ENCODE peak calls at places on chromosomes 2 and 18, in nine cellular contexts. V is H1; I is OCI-LY7; M is adrenal gland; Z is CD8-positive, alpha-beta T cell; E is prostate gland; A is heart left ventricle; P is body of pancreas; H is brain microvascular endothelial cell. J is an unnamed sample.

GRCh38 chr2:224009605-224010330 is 29.3 kb downstream of the SERPINE2 start:
- DNase-seq in V (no peak), I (no peak), M (no peak), Z (no peak), E (no peak), A (no peak), P (no peak), H (no peak), J (no peak)

GRCh38 chr18:2948038-2948437 is 64.9 kb downstream of the LPIN2 start:
- DNase-seq in V (no peak), I (no peak), M (no peak), Z (no peak), E (peak), A (peak), P (peak), H (peak), J (no peak)

GRCh38 chr18:9422816-9423519 is 52.3 kb upstream of the RALBP1 start:
- DNase-seq in V (no peak), I (no peak), M (no peak), Z (no peak), E (no peak), A (no peak), P (no peak), H (no peak), J (peak)

GRCh38 chr2:100856732-100857131 is 36.8 kb downstream of the NPAS2 start:
- DNase-seq in V (no peak), I (no peak), M (no peak), Z (no peak), E (no peak), A (no peak), P (no peak), H (no peak), J (no peak)

GRCh38 chr2:241620419-241620769 is 16.6 kb downstream of the THAP4 start:
- DNase-seq in V (no peak), I (no peak), M (no peak), Z (no peak), E (no peak), A (peak), P (no peak), H (peak), J (no peak)

GRCh38 chr18:36440614-36441013 is 143.1 kb downstream of the FHOD3 start:
- DNase-seq in V (no peak), I (no peak), M (peak), Z (no peak), E (no peak), A (no peak), P (no peak), H (peak), J (no peak)

GRCh38 chr2:189658281-189658680 is 3.0 kb upstream of the ASNSD1 start:
- DNase-seq in V (no peak), I (peak), M (no peak), Z (no peak), E (no peak), A (no peak), P (no peak), H (no peak), J (no peak)

GRCh38 chr2:12965540-12966269 is 249.0 kb downstream of the TRIB2 start:
- DNase-seq in V (no peak), I (no peak), M (no peak), Z (no peak), E (no peak), A (no peak), P (no peak), H (peak), J (no peak)

GRCh38 chr18:62329676-62330454 is 4.8 kb downstream of the TNFRSF11A start:
- DNase-seq in V (peak), I (no peak), M (peak), Z (no peak), E (peak), A (peak), P (peak), H (peak), J (no peak)

GRCh38 chr2:127640082-127641072 is 5.6 kb upstream of the GPR17 start:
- DNase-seq in V (peak), I (peak), M (no peak), Z (no peak), E (no peak), A (no peak), P (no peak), H (no peak), J (no peak)

GRCh38 chr2:238274152-238274865 is 14.1 kb downstream of the PER2 start:
- DNase-seq in V (no peak), I (no peak), M (no peak), Z (no peak), E (no peak), A (no peak), P (no peak), H (no peak), J (no peak)

GRCh38 chr2:142315353-142315752 is 184.5 kb upstream of the LRP1B start:
- DNase-seq in V (no peak), I (no peak), M (no peak), Z (no peak), E (no peak), A (no peak), P (no peak), H (no peak), J (no peak)

GRCh38 chr2:224438726-224439125 is 36.8 kb upstream of the FAM124B start:
- DNase-seq in V (no peak), I (no peak), M (no peak), Z (no peak), E (no peak), A (no peak), P (no peak), H (no peak), J (no peak)

GRCh38 chr2:136081582-136082210 is 36.3 kb downstream of the CXCR4 start:
- DNase-seq in V (no peak), I (no peak), M (no peak), Z (no peak), E (no peak), A (no peak), P (no peak), H (no peak), J (no peak)

GRCh38 chr2:2134037-2134436 is 197.0 kb downstream of the MYT1L start:
- DNase-seq in V (no peak), I (no peak), M (no peak), Z (no peak), E (no peak), A (no peak), P (no peak), H (no peak), J (no peak)

GRCh38 chr2:104938226-104938941 is 84.5 kb downstream of the POU3F3 start:
- DNase-seq in V (no peak), I (peak), M (no peak), Z (no peak), E (no peak), A (no peak), P (no peak), H (no peak), J (no peak)

GRCh38 chr2:96869824-96870630 is at the start of gene SEMA4C:
- DNase-seq in V (peak), I (no peak), M (peak), Z (peak), E (peak), A (peak), P (peak), H (no peak), J (peak)

GRCh38 chr18:44342167-44342566 is 338.5 kb upstream of the SETBP1 start:
- DNase-seq in V (no peak), I (no peak), M (no peak), Z (no peak), E (no peak), A (no peak), P (no peak), H (peak), J (no peak)

GRCh38 chr2:9002637-9003365 is 683 bp downstream of the MBOAT2 start:
- DNase-seq in V (peak), I (no peak), M (no peak), Z (peak), E (no peak), A (no peak), P (no peak), H (no peak), J (no peak)

GRCh38 chr2:234146087-234146826 is 95.8 kb downstream of the SPP2 start:
- DNase-seq in V (no peak), I (no peak), M (peak), Z (no peak), E (no peak), A (no peak), P (peak), H (peak), J (no peak)

GRCh38 chr2:58992062-58992736 is 751.1 kb upstream of the FANCL start:
- DNase-seq in V (no peak), I (no peak), M (no peak), Z (no peak), E (no peak), A (no peak), P (no peak), H (peak), J (no peak)

GRCh38 chr18:39205565-39205964 is 1640.0 kb upstream of the CELF4 start:
- DNase-seq in V (no peak), I (no peak), M (no peak), Z (no peak), E (no peak), A (no peak), P (no peak), H (peak), J (no peak)

GRCh38 chr2:7925506-7925905 is 756.4 kb upstream of the ID2 start:
- DNase-seq in V (no peak), I (no peak), M (no peak), Z (no peak), E (no peak), A (no peak), P (no peak), H (no peak), J (no peak)

GRCh38 chr2:197308635-197309368 is 1.8 kb downstream of the ANKRD44 start:
- DNase-seq in V (no peak), I (peak), M (no peak), Z (no peak), E (no peak), A (no peak), P (no peak), H (no peak), J (no peak)

GRCh38 chr18:30280861-30281470 is 761.6 kb downstream of the DSC3 start:
- DNase-seq in V (no peak), I (peak), M (no peak), Z (no peak), E (peak), A (no peak), P (peak), H (peak), J (no peak)

GRCh38 chr2:148238561-148238960 is 217.7 kb downstream of the MBD5 start:
- DNase-seq in V (no peak), I (no peak), M (no peak), Z (no peak), E (no peak), A (no peak), P (no peak), H (no peak), J (no peak)

GRCh38 chr2:232901711-232902578 is 31.9 kb downstream of the SNORC start:
- DNase-seq in V (no peak), I (no peak), M (peak), Z (no peak), E (no peak), A (no peak), P (no peak), H (peak), J (no peak)

GRCh38 chr2:191113761-191114160 is 37.0 kb downstream of the STAT4 start:
- DNase-seq in V (no peak), I (no peak), M (no peak), Z (no peak), E (no peak), A (no peak), P (no peak), H (no peak), J (no peak)

GRCh38 chr2:56357655-56358295 is 174.0 kb downstream of the CCDC85A start:
- DNase-seq in V (no peak), I (no peak), M (no peak), Z (no peak), E (no peak), A (no peak), P (no peak), H (no peak), J (no peak)

GRCh38 chr2:105521176-105521575 is 122.3 kb upstream of the FHL2 start:
- DNase-seq in V (no peak), I (no peak), M (no peak), Z (no peak), E (no peak), A (no peak), P (no peak), H (no peak), J (no peak)

GRCh38 chr2:240551288-240551687 is 6.5 kb downstream of the ANKMY1 start:
- DNase-seq in V (no peak), I (no peak), M (no peak), Z (no peak), E (no peak), A (no peak), P (peak), H (no peak), J (no peak)

GRCh38 chr2:28776471-28776870 is 24.8 kb downstream of the PPP1CB start:
- DNase-seq in V (no peak), I (no peak), M (no peak), Z (no peak), E (no peak), A (no peak), P (no peak), H (no peak), J (no peak)

GRCh38 chr2:28779020-28779419 is 27.4 kb downstream of the PPP1CB start:
- DNase-seq in V (no peak), I (no peak), M (no peak), Z (no peak), E (no peak), A (no peak), P (no peak), H (no peak), J (no peak)

GRCh38 chr2:28780496-28780895 is 28.9 kb downstream of the PPP1CB start:
- DNase-seq in V (no peak), I (no peak), M (no peak), Z (no peak), E (no peak), A (no peak), P (no peak), H (no peak), J (no peak)

GRCh38 chr2:28782423-28782822 is 28.2 kb upstream of the SPDYA start:
- DNase-seq in V (no peak), I (no peak), M (no peak), Z (no peak), E (no peak), A (no peak), P (no peak), H (no peak), J (no peak)

GRCh38 chr2:28778392-28778791 is 26.8 kb downstream of the PPP1CB start:
- DNase-seq in V (no peak), I (no peak), M (no peak), Z (no peak), E (no peak), A (no peak), P (no peak), H (no peak), J (no peak)
- H3K27ac ChIP-seq in V (no peak), I (no peak), M (no peak), Z (no peak), E (no peak), A (no peak), P (no peak), H (no peak), J (no peak)

GRCh38 chr2:230925879-230926765 is 1.1 kb upstream of the GPR55 start:
- DNase-seq in V (no peak), I (no peak), M (no peak), Z (no peak), E (no peak), A (no peak), P (no peak), H (no peak), J (no peak)

GRCh38 chr2:230922951-230923717 is 1.9 kb downstream of the GPR55 start:
- DNase-seq in V (no peak), I (no peak), M (no peak), Z (no peak), E (no peak), A (no peak), P (no peak), H (no peak), J (no peak)

GRCh38 chr2:230924092-230924469 is 961 bp downstream of the GPR55 start:
- DNase-seq in V (no peak), I (no peak), M (no peak), Z (no peak), E (no peak), A (no peak), P (no peak), H (no peak), J (no peak)

GRCh38 chr2:230925443-230925878 is 419 bp upstream of the GPR55 start:
- DNase-seq in V (no peak), I (no peak), M (no peak), Z (no peak), E (no peak), A (no peak), P (no peak), H (no peak), J (no peak)

GRCh38 chr2:230924470-230925341 is at the start of gene GPR55:
- DNase-seq in V (peak), I (peak), M (no peak), Z (peak), E (no peak), A (no peak), P (no peak), H (no peak), J (no peak)
- TF ChIP-seq CTCF in V (peak), I (peak), M (no peak), Z (peak), E (no peak), A (no peak), P (no peak), H (peak), J (no peak)

DNA sequence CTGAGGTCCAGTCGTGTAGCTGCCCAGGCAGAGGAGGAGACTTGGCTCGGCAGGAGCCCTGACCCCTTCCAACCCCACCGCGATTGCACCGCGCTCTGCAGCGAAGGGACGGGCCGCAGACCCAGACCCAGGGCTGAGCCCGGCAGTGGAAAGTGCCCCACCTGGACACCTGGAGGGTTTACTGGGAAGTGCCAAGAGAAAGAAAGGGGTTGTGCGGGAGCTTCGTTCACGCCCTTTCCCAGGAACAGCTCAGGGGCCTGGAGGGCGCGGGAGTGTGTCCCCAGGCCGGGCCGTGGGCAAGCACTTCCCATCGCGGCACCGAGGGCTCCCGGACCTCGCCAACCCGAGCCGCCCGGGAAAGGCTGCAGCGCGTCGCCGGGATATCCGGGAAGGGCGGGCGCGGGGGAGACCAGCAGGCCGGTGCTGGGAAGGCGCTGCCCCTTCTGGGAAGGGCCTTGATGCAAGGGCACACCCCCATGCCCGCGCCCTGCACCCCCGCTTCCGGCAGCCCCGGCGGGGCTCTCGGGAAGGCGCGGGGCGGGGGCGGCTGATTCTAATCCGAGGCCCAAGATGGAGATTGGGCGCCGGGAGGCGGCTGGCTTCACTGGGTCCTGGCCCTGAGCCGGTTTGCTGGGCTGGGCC is 36.1 kb upstream of the MRPL33 start:
- DNase-seq in V (peak), I (no peak), M (peak), Z (peak), E (peak), A (peak), P (peak), H (peak), J (peak)
- H3K4me3 ChIP-seq in V (peak), I (no peak), M (peak), Z (peak), E (peak), A (peak), P (peak), H (peak), J (peak)

GRCh38 chr2:201415149-201415548 is 36.1 kb downstream of the TRAK2 start:
- DNase-seq in V (no peak), I (no peak), M (no peak), Z (no peak), E (no peak), A (no peak), P (no peak), H (no peak), J (no peak)
- H3K27ac ChIP-seq in V (no peak), I (no peak), M (peak), Z (no peak), E (no peak), A (peak), P (no peak), H (no peak), J (no peak)

DNA sequence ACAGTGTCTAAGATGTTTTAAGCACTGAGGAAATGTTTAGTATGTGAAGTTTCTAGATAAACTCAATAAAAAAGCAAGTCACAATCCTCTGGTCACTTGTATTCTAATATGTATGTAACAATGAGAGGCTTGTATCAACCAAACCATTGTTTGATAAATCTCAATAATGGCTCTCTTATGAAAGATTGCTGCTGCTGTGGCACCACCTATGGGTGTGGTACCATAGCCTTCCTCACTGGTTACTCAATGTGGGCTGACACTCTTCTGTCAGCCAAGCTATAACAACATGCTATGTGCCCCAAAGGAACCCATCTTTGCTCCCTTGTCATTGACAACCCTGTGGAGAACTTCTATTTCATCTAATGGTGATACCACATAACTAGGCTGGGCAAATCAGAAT is 12.6 kb upstream of the RAB1A start:
- DNase-seq in V (no peak), I (peak), M (no peak), Z (peak), E (no peak), A (no peak), P (no peak), H (no peak), J (no peak)
- TF ChIP-seq CTCF in V (peak), I (peak), M (peak), Z (no peak), E (no peak), A (peak), P (peak), H (peak), J (no peak)

GRCh38 chr2:67689651-67690050 is 292.5 kb downstream of the ETAA1 start:
- DNase-seq in V (no peak), I (no peak), M (no peak), Z (no peak), E (no peak), A (no peak), P (no peak), H (no peak), J (no peak)

GRCh38 chr2:67689186-67689585 is 292.1 kb downstream of the ETAA1 start:
- DNase-seq in V (no peak), I (no peak), M (no peak), Z (no peak), E (no peak), A (no peak), P (no peak), H (no peak), J (no peak)

GRCh38 chr2:67694464-67694863 is 297.3 kb downstream of the ETAA1 start:
- DNase-seq in V (peak), I (peak), M (no peak), Z (no peak), E (no peak), A (no peak), P (no peak), H (no peak), J (no peak)
- H3K4me3 ChIP-seq in V (no peak), I (no peak), M (no peak), Z (no peak), E (no peak), A (no peak), P (no peak), H (no peak), J (no peak)

J was measured in lung.